ENCODE peak calls at places on chromosomes 1 and 21, in nine cellular contexts. Z is left cardiac atrium; K is iPS DF 19.7; H is GM23248; O is activated CD4-positive, alpha-beta T cell treated with anti-CD3 and anti-CD28 coated beads for 1 hour; V is AG09309; G is Right ventricle myocardium superior; D is NCI-H1930; Y is H4. T is an unnamed sample.

GRCh38 chr1:245155186-245156040 is 628 bp downstream of the KIF26B start:
- DNase-seq in H (peak), V (no peak), O (no peak), Y (peak), D (no peak), Z (no peak), K (no peak), G (no peak), T (no peak)

GRCh38 chr1:182731852-182732575 is 47.6 kb upstream of the RGS8 start:
- DNase-seq in D (no peak), H (no peak), G (no peak), Z (no peak), V (no peak), Y (no peak), K (no peak), O (no peak), T (no peak)

GRCh38 chr1:227429447-227430359 is 111.4 kb upstream of the CDC42BPA start:
- DNase-seq in K (no peak), D (no peak), V (peak), Z (no peak), G (no peak), Y (no peak), H (peak), O (no peak), T (no peak)

GRCh38 chr1:105874621-105875020 is 1181.9 kb upstream of the PRMT6 start:
- DNase-seq in Y (no peak), V (no peak), D (no peak), K (no peak), O (no peak), Z (no peak), H (no peak), G (no peak), T (no peak)

GRCh38 chr1:205017766-205018165 is 25.2 kb upstream of the CNTN2 start:
- DNase-seq in Y (no peak), G (no peak), Z (no peak), D (no peak), V (no peak), K (no peak), H (no peak), O (no peak), T (no peak)

GRCh38 chr1:206136241-206136640 is 19.1 kb upstream of the AVPR1B start:
- DNase-seq in H (no peak), G (no peak), D (no peak), Y (no peak), V (no peak), O (no peak), K (no peak), Z (no peak), T (no peak)

GRCh38 chr1:170134606-170135005 is 11.2 kb upstream of the NTMT2 start:
- DNase-seq in D (no peak), O (no peak), G (no peak), H (no peak), V (no peak), Y (no peak), K (no peak), Z (no peak), T (no peak)

GRCh38 chr1:11645670-11646265 is 8.5 kb downstream of the FBXO2 start:
- DNase-seq in Y (peak), O (peak), Z (peak), V (no peak), D (peak), K (no peak), H (peak), G (peak), T (peak)

GRCh38 chr1:111732718-111733117 is 6.5 kb downstream of the INKA2 start:
- DNase-seq in V (no peak), Y (no peak), K (no peak), D (no peak), H (no peak), G (no peak), O (no peak), Z (no peak), T (no peak)

GRCh38 chr21:36065497-36066036 is 4.3 kb upstream of the CBR1 start:
- DNase-seq in H (peak), Y (peak), K (no peak), G (no peak), Z (no peak), O (no peak), D (no peak), V (no peak), T (no peak)

GRCh38 chr1:102724741-102725140 is 383.6 kb downstream of the COL11A1 start:
- DNase-seq in Y (no peak), V (no peak), D (no peak), Z (no peak), G (no peak), H (no peak), K (no peak), O (no peak), T (no peak)

GRCh38 chr21:42153046-42153685 is 65.8 kb upstream of the ABCG1 start:
- DNase-seq in G (no peak), V (no peak), D (no peak), H (no peak), Z (no peak), K (no peak), O (no peak), Y (no peak), T (no peak)

GRCh38 chr1:47387921-47388509 is 28.1 kb upstream of the FOXE3 start:
- DNase-seq in O (no peak), H (peak), Y (no peak), Z (no peak), G (no peak), V (no peak), K (no peak), D (no peak), T (no peak)

GRCh38 chr1:82269466-82269865 is 468.7 kb downstream of the ADGRL2 start:
- DNase-seq in V (no peak), Z (no peak), O (no peak), K (no peak), G (no peak), D (no peak), Y (peak), H (peak), T (no peak)

GRCh38 chr1:212317916-212318315 is 32.7 kb downstream of the PPP2R5A start:
- DNase-seq in H (no peak), Y (no peak), V (no peak), G (no peak), Z (no peak), D (no peak), K (no peak), O (no peak), T (no peak)

GRCh38 chr1:230915079-230915478 is 46.8 kb upstream of the C1orf198 start:
- DNase-seq in Z (no peak), O (no peak), D (no peak), V (no peak), G (no peak), Y (no peak), H (no peak), K (no peak), T (no peak)

GRCh38 chr1:206753141-206753540 is 17.4 kb upstream of the IL19 start:
- DNase-seq in G (no peak), Z (no peak), D (no peak), K (no peak), Y (no peak), O (no peak), H (peak), V (no peak), T (no peak)

GRCh38 chr1:180912211-180912800 is 391 bp upstream of the KIAA1614 start:
- DNase-seq in G (peak), K (no peak), D (no peak), H (peak), V (no peak), O (no peak), Z (no peak), Y (no peak), T (no peak)

GRCh38 chr1:201268604-201269151 is 14.6 kb upstream of the PKP1 start:
- DNase-seq in Y (no peak), K (no peak), V (peak), O (no peak), D (no peak), G (no peak), H (peak), Z (peak), T (no peak)

GRCh38 chr1:97379387-97380075 is 541.3 kb downstream of the DPYD start:
- DNase-seq in Z (no peak), Y (no peak), H (peak), O (no peak), D (no peak), K (no peak), G (no peak), V (peak), T (no peak)

GRCh38 chr1:113168946-113169345 is 95.9 kb downstream of the LRIG2 start:
- DNase-seq in Z (no peak), D (no peak), G (no peak), Y (no peak), O (no peak), K (no peak), V (no peak), H (no peak), T (no peak)

GRCh38 chr1:110051262-110051648 is 16.8 kb downstream of the STRIP1 start:
- DNase-seq in Z (no peak), Y (no peak), G (no peak), O (no peak), D (no peak), K (no peak), H (peak), V (no peak), T (no peak)

GRCh38 chr1:37237948-37238347 is 203.6 kb upstream of the GRIK3 start:
- DNase-seq in G (no peak), O (no peak), D (no peak), V (no peak), K (no peak), Z (no peak), H (no peak), Y (no peak), T (no peak)

GRCh38 chr1:209567788-209568187 is 15.7 kb upstream of the CAMK1G start:
- DNase-seq in G (no peak), O (no peak), Z (no peak), D (no peak), H (peak), V (peak), K (no peak), Y (peak), T (no peak)

GRCh38 chr1:226806988-226807387 is 63.4 kb upstream of the PSEN2 start:
- DNase-seq in O (no peak), G (no peak), K (no peak), D (no peak), H (no peak), V (no peak), Y (no peak), Z (no peak), T (no peak)

T was measured in tibial nerve.